ENCODE peak calls at places on chromosomes 1 and 21, in four cellular contexts. One of them, this sample, is unnamed.

GRCh38 chr1:7623886-7624285 is 147.2 kb upstream of the VAMP3 start:
- DNase-seq in fibroblast of pulmonary artery: no peak
- DNase-seq in fibroblast of lung: no peak
- DNase-seq in AG04450: no peak
- DNase-seq in this sample: no peak

GRCh38 chr1:156815307-156815826 is 1.3 kb downstream of the SH2D2A start:
- DNase-seq in fibroblast of pulmonary artery: peak; percentile 83
- DNase-seq in AG04450: peak; percentile 39
- DNase-seq in fibroblast of lung: peak; percentile 70
- DNase-seq in this sample: peak; percentile 60

GRCh38 chr1:157272264-157272663 is 134.1 kb upstream of the ETV3 start:
- DNase-seq in AG04450: no peak
- DNase-seq in fibroblast of pulmonary artery: no peak
- DNase-seq in fibroblast of lung: no peak
- DNase-seq in this sample: no peak

GRCh38 chr1:230957580-230957989 is 21.1 kb downstream of the TTC13 start:
- DNase-seq in AG04450: no peak
- DNase-seq in fibroblast of pulmonary artery: no peak
- DNase-seq in fibroblast of lung: no peak
- DNase-seq in this sample: no peak

GRCh38 chr1:93124556-93125368 is 45.7 kb downstream of the MTF2 start:
- DNase-seq in fibroblast of pulmonary artery: no peak
- DNase-seq in AG04450: no peak
- DNase-seq in fibroblast of lung: no peak
- DNase-seq in this sample: no peak

GRCh38 chr1:90133133-90133532 is 138.2 kb downstream of the ZNF326 start:
- DNase-seq in AG04450: no peak
- DNase-seq in fibroblast of lung: peak; percentile 18
- DNase-seq in fibroblast of pulmonary artery: peak; percentile 39
- DNase-seq in this sample: peak; percentile 61

GRCh38 chr1:66315675-66316074 is 218.3 kb upstream of the SGIP1 start:
- DNase-seq in fibroblast of pulmonary artery: peak; percentile 28
- DNase-seq in AG04450: no peak
- DNase-seq in fibroblast of lung: peak; percentile 50
- DNase-seq in this sample: peak; percentile 94

GRCh38 chr1:145995148-145995851 is 1.1 kb downstream of the TXNIP start:
- DNase-seq in fibroblast of lung: no peak
- DNase-seq in fibroblast of pulmonary artery: no peak
- DNase-seq in AG04450: no peak
- DNase-seq in this sample: no peak

GRCh38 chr1:61515096-61515495 is 209.8 kb downstream of the TM2D1 start:
- DNase-seq in fibroblast of pulmonary artery: no peak
- DNase-seq in AG04450: no peak
- DNase-seq in fibroblast of lung: no peak
- DNase-seq in this sample: no peak

GRCh38 chr21:37257967-37258877 is 8.9 kb downstream of the VPS26C start:
- DNase-seq in fibroblast of pulmonary artery: peak; percentile 60
- DNase-seq in AG04450: no peak
- DNase-seq in fibroblast of lung: peak; percentile 47
- DNase-seq in this sample: peak; percentile 83

GRCh38 chr1:7389786-7390603 is 381.1 kb upstream of the VAMP3 start:
- DNase-seq in fibroblast of pulmonary artery: no peak
- DNase-seq in fibroblast of lung: peak; percentile 47
- DNase-seq in AG04450: no peak
- DNase-seq in this sample: no peak

GRCh38 chr1:220692436-220693228 is 2.5 kb downstream of the C1orf115 start:
- DNase-seq in fibroblast of pulmonary artery: no peak
- DNase-seq in fibroblast of lung: no peak
- DNase-seq in AG04450: no peak
- DNase-seq in this sample: no peak

GRCh38 chr1:220689696-220690095 is 467 bp upstream of the C1orf115 start:
- DNase-seq in AG04450: no peak
- DNase-seq in fibroblast of pulmonary artery: no peak
- DNase-seq in fibroblast of lung: no peak
- DNase-seq in this sample: no peak

GRCh38 chr1:220690140-220691038 is at the start of gene C1orf115:
- DNase-seq in fibroblast of lung: peak; percentile 17
- DNase-seq in fibroblast of pulmonary artery: peak; percentile 59
- DNase-seq in AG04450: no peak
- DNase-seq in this sample: peak; percentile 76

GRCh38 chr1:220687809-220688208 is 2.4 kb upstream of the C1orf115 start:
- DNase-seq in fibroblast of pulmonary artery: no peak
- DNase-seq in fibroblast of lung: no peak
- DNase-seq in AG04450: no peak
- DNase-seq in this sample: no peak

DNA sequence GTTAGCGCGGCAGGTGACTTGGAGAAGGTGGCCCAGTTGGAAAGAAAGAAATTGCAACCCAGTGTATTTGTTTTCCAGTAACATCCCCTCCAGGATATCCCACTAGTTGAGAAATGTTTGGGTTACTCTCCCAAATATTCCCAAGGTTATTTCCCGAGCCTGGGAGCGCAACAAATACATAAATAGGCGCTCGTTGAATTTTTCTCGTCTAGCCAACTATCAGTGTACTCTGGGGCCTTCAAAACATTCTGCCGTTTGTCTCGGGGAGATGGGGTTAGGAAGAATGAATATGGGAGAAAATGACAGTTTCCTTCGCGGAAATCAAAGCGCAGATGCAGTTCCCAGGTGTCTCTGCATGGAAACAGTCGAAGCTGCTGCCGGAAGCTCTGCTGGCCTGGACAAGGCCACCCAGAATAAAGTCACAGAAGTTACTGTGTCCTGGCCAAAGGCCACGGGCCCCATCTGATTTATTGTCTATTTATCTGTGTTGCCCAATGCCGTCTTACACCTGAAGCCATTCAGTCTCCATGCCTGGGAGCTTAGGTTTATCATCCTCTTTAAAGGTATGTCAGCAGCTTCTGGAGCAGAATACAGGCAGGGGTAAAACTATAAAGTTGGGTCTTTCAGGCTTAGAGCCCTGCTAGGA is 999 bp downstream of the C1orf115 start:
- DNase-seq in fibroblast of pulmonary artery: no peak
- DNase-seq in fibroblast of lung: no peak
- DNase-seq in AG04450: no peak
- DNase-seq in this sample: no peak
- H3K4me3 ChIP-seq in fibroblast of pulmonary artery: peak overlapping the region; percentile 62
- H3K4me3 ChIP-seq in fibroblast of lung: no peak overlapping the region
- H3K4me3 ChIP-seq in AG04450: no peak overlapping the region
- H3K4me3 ChIP-seq in this sample: peak overlapping the region; percentile 55

GRCh38 chr1:109365642-109366204 is 32.0 kb downstream of the SORT1 start:
- DNase-seq in fibroblast of pulmonary artery: no peak
- DNase-seq in AG04450: no peak
- DNase-seq in fibroblast of lung: no peak
- DNase-seq in this sample: no peak

GRCh38 chr1:109371271-109371739 is 26.4 kb downstream of the SORT1 start:
- DNase-seq in fibroblast of lung: peak; percentile 81
- DNase-seq in fibroblast of pulmonary artery: peak; percentile 72
- DNase-seq in AG04450: no peak
- DNase-seq in this sample: peak; percentile 72

GRCh38 chr1:109370712-109371270 is 26.9 kb downstream of the SORT1 start:
- DNase-seq in fibroblast of pulmonary artery: peak; percentile 89
- DNase-seq in AG04450: peak; percentile 90
- DNase-seq in fibroblast of lung: peak; percentile 97
- DNase-seq in this sample: peak; percentile 56

GRCh38 chr1:109369167-109369746 is 28.5 kb downstream of the SORT1 start:
- DNase-seq in fibroblast of lung: peak; percentile 77
- DNase-seq in AG04450: no peak
- DNase-seq in fibroblast of pulmonary artery: no peak
- DNase-seq in this sample: no peak

DNA sequence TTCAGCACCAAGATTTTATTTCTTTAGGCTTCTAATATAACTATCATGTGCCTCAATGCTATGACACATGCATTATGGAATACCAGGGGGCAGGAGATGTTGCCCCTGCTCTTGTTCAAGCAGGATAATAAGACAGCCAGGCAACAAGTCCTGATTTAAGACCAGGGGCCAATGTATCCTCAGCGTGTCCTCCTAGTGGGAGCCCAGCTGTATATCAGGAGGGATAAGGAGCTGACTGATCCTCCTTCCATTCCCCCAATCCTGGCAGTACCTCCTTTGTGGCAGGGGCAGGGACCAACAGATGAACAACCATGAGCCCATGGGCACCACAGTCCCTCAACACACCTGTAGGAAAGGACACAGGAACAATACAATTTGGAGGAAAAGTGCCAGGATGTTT is 29.3 kb downstream of the SORT1 start:
- DNase-seq in AG04450: no peak
- DNase-seq in fibroblast of pulmonary artery: no peak
- DNase-seq in fibroblast of lung: no peak
- DNase-seq in this sample: no peak
- TF ChIP-seq CTCF in AG04450: peak; percentile 17
- TF ChIP-seq CTCF in fibroblast of pulmonary artery: no peak
- TF ChIP-seq CTCF in fibroblast of lung: peak; percentile 5
- TF ChIP-seq CTCF in this sample: no peak

GRCh38 chr1:227886993-227887696 is 60.6 kb downstream of the WNT9A start:
- DNase-seq in fibroblast of pulmonary artery: peak; percentile 45
- DNase-seq in fibroblast of lung: peak; percentile 58
- DNase-seq in AG04450: peak; percentile 30
- DNase-seq in this sample: no peak
- H3K4me3 ChIP-seq in fibroblast of pulmonary artery: peak overlapping the region; percentile 5
- H3K4me3 ChIP-seq in fibroblast of lung: no peak overlapping the region
- H3K4me3 ChIP-seq in AG04450: peak overlapping the region; percentile 25
- H3K4me3 ChIP-seq in this sample: no peak overlapping the region

GRCh38 chr1:11990303-11991032 is 10.2 kb downstream of the MFN2 start:
- DNase-seq in AG04450: no peak
- DNase-seq in fibroblast of pulmonary artery: no peak
- DNase-seq in fibroblast of lung: peak; percentile 18
- DNase-seq in this sample: peak; percentile 41
- TF ChIP-seq CTCF in AG04450: no peak
- TF ChIP-seq CTCF in fibroblast of pulmonary artery: no peak
- TF ChIP-seq CTCF in fibroblast of lung: no peak
- TF ChIP-seq CTCF in this sample: no peak

GRCh38 chr1:226799634-226800281 is 60.7 kb upstream of the ITPKB start:
- DNase-seq in AG04450: no peak
- DNase-seq in fibroblast of lung: peak; percentile 28
- DNase-seq in fibroblast of pulmonary artery: peak; percentile 12
- DNase-seq in this sample: no peak
- H3K4me3 ChIP-seq in AG04450: no peak overlapping the region
- H3K4me3 ChIP-seq in fibroblast of lung: no peak overlapping the region
- H3K4me3 ChIP-seq in fibroblast of pulmonary artery: no peak overlapping the region
- H3K4me3 ChIP-seq in this sample: no peak overlapping the region

This sample was measured in epithelial cell of esophagus.